ENCODE peak calls at places on chromosomes 7 and 10, in nine cellular contexts. D is tibial artery, C is foreskin keratinocyte, H is stomach, W is aorta, Z is neuronal stem cell, G is H9, S is psoas muscle, J is right cardiac atrium. Y is an unnamed sample.

GRCh38 chr7:137469191-137469811 is 125.8 kb upstream of the PTN start:
- DNase-seq in D (no peak), C (no peak), H (no peak), W (no peak), Z (no peak), G (no peak), S (no peak), J (no peak), Y (no peak)

GRCh38 chr7:152706465-152706864 is 30.5 kb upstream of the XRCC2 start:
- DNase-seq in D (no peak), C (no peak), H (no peak), W (no peak), Z (no peak), G (no peak), S (no peak), J (no peak), Y (no peak)

GRCh38 chr7:48454750-48455192 is 283.5 kb downstream of the ABCA13 start:
- DNase-seq in D (no peak), C (no peak), H (no peak), W (no peak), Z (no peak), G (peak; percentile 51), S (peak; percentile 35), J (peak; percentile 36), Y (no peak)

GRCh38 chr7:6375346-6376101 is 72.2 kb downstream of the DAGLB start:
- DNase-seq in D (no peak), C (peak; percentile 33), H (no peak), W (no peak), Z (no peak), G (no peak), S (no peak), J (no peak), Y (peak; percentile 50)

GRCh38 chr7:111741811-111742240 is 179.5 kb upstream of the IMMP2L start:
- DNase-seq in D (no peak), C (peak; percentile 57), H (peak; percentile 69), W (no peak), Z (peak; percentile 59), G (peak; percentile 65), S (no peak), J (peak; percentile 62), Y (peak; percentile 71)

GRCh38 chr10:123841115-123841514 is 50.5 kb downstream of the CPXM2 start:
- DNase-seq in D (no peak), C (no peak), H (no peak), W (no peak), Z (no peak), G (no peak), S (no peak), J (no peak), Y (no peak)

GRCh38 chr10:100980327-100981110 is 6.8 kb downstream of the MRPL43 start:
- DNase-seq in D (peak; percentile 38), C (no peak), H (peak; percentile 18), W (no peak), Z (no peak), G (no peak), S (peak; percentile 32), J (no peak), Y (no peak)

GRCh38 chr7:3272691-3273141 is 28.3 kb upstream of the SDK1 start:
- DNase-seq in D (no peak), C (peak; percentile 41), H (no peak), W (no peak), Z (no peak), G (no peak), S (no peak), J (no peak), Y (no peak)

GRCh38 chr7:142478479-142479220 is 220.8 kb upstream of the PRSS58 start:
- DNase-seq in D (peak; percentile 60), C (peak; percentile 54), H (no peak), W (no peak), Z (no peak), G (no peak), S (no peak), J (no peak), Y (peak; percentile 65)

GRCh38 chr7:108307246-108307982 is 148.8 kb downstream of the NRCAM start:
- DNase-seq in D (no peak), C (no peak), H (no peak), W (no peak), Z (no peak), G (no peak), S (no peak), J (no peak), Y (no peak)

GRCh38 chr7:13903997-13904396 is 85.5 kb downstream of the ETV1 start:
- DNase-seq in D (no peak), C (no peak), H (no peak), W (no peak), Z (no peak), G (no peak), S (no peak), J (no peak), Y (no peak)

GRCh38 chr7:140869430-140869829 is 55.3 kb downstream of the BRAF start:
- DNase-seq in D (no peak), C (no peak), H (no peak), W (no peak), Z (no peak), G (no peak), S (no peak), J (peak; percentile 31), Y (no peak)

GRCh38 chr10:130871406-130871805 is 440.1 kb downstream of the TCERG1L start:
- DNase-seq in D (no peak), C (no peak), H (no peak), W (no peak), Z (no peak), G (no peak), S (no peak), J (no peak), Y (no peak)

GRCh38 chr10:74021248-74022055 is 23.5 kb downstream of the VCL start:
- DNase-seq in D (no peak), C (peak; percentile 72), H (no peak), W (no peak), Z (no peak), G (no peak), S (no peak), J (no peak), Y (no peak)

GRCh38 chr10:33333260-33334169 is 952 bp downstream of the NRP1 start:
- DNase-seq in D (no peak), C (no peak), H (no peak), W (no peak), Z (peak; percentile 9), G (no peak), S (no peak), J (no peak), Y (no peak)

GRCh38 chr7:140672382-140673062 is at the start of gene ADCK2:
- DNase-seq in D (no peak), C (no peak), H (peak; percentile 71), W (peak; percentile 69), Z (no peak), G (peak; percentile 74), S (no peak), J (no peak), Y (no peak)

GRCh38 chr10:14843327-14843988 is 5.4 kb downstream of the HSPA14 start:
- DNase-seq in D (no peak), C (no peak), H (no peak), W (no peak), Z (no peak), G (no peak), S (no peak), J (no peak), Y (no peak)

GRCh38 chr7:71221549-71221948 is 89.6 kb downstream of the GALNT17 start:
- DNase-seq in D (no peak), C (no peak), H (no peak), W (no peak), Z (no peak), G (no peak), S (no peak), J (no peak), Y (no peak)

GRCh38 chr7:71221049-71221448 is 89.1 kb downstream of the GALNT17 start:
- DNase-seq in D (no peak), C (no peak), H (no peak), W (no peak), Z (no peak), G (no peak), S (no peak), J (no peak), Y (no peak)

GRCh38 chr7:71216211-71216610 is 84.3 kb downstream of the GALNT17 start:
- DNase-seq in D (no peak), C (no peak), H (no peak), W (no peak), Z (no peak), G (no peak), S (no peak), J (no peak), Y (no peak)

DNA sequence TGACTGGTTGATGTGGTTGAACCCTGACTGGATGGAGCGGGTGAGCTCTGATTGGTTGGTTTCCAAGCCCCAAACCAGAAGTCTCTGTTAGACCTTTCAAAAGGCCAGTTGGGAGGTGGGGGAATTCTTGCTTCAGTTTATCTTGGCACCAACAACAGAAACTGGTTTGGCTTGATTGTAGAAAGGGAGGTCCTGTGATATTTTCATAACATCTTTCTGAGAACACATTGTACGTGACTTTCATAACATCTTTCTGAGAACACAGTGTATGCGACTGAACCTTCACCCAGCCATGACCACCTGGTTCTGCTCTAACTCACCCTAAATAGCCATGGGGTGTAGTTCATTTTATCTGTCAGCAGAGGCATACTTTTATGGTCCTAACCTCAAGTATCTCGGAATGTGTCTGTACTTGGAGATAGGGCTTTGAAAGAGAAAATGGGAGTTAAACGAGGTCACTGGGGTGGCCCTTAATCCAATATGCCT is 88.3 kb downstream of the GALNT17 start:
- DNase-seq in D (peak; percentile 71), C (no peak), H (no peak), W (no peak), Z (no peak), G (no peak), S (no peak), J (no peak), Y (no peak)
- H3K27ac ChIP-seq in D (peak overlapping the region; percentile 69), C (no peak overlapping the region), H (no peak overlapping the region), W (no peak overlapping the region), Z (no peak overlapping the region), G (no peak overlapping the region), S (no peak overlapping the region), J (no peak overlapping the region), Y (no peak overlapping the region)

DNA sequence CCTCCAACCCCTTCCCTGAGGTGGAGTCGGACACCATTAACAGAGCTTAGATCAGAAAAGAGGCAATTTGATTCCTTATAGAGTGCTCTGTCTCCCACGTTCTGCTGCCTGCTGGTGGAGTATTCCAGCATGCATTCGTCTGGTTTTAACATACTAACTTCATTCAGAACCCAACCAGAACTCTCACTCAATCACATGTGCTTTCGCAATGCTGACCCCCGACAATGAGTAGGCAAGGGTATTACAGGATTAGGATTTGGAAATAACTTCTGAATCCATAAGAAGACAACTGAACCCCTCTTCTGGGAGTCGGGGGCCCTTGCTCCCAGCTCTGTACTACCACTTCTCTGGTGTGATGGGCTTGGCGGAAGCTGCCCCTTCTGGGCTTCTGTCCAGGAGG is 55.6 kb upstream of the HABP2 start:
- DNase-seq in D (no peak), C (no peak), H (no peak), W (no peak), Z (no peak), G (no peak), S (no peak), J (no peak), Y (no peak)
- H3K27ac ChIP-seq in D (no peak overlapping the region), C (no peak overlapping the region), H (no peak overlapping the region), W (no peak overlapping the region), Z (no peak overlapping the region), G (no peak overlapping the region), S (no peak overlapping the region), J (no peak overlapping the region), Y (no peak overlapping the region)

GRCh38 chr10:13087986-13088618 is 11.9 kb upstream of the OPTN start:
- DNase-seq in D (no peak), C (peak; percentile 83), H (no peak), W (no peak), Z (no peak), G (no peak), S (no peak), J (no peak), Y (no peak)
- H3K27ac ChIP-seq in D (peak overlapping the region; percentile 69), C (no peak overlapping the region), H (no peak overlapping the region), W (no peak overlapping the region), Z (no peak overlapping the region), G (no peak overlapping the region), S (no peak overlapping the region), J (no peak overlapping the region), Y (no peak overlapping the region)

GRCh38 chr7:8176370-8177081 is 85.4 kb downstream of the ICA1 start:
- DNase-seq in D (no peak), C (no peak), H (no peak), W (peak; percentile 45), Z (no peak), G (no peak), S (no peak), J (no peak), Y (peak; percentile 84)
- H3K27ac ChIP-seq in D (no peak overlapping the region), C (no peak overlapping the region), H (peak overlapping the region; percentile 60), W (no peak overlapping the region), Z (no peak overlapping the region), G (no peak overlapping the region), S (no peak overlapping the region), J (no peak overlapping the region), Y (peak overlapping the region; percentile 78)

Y was measured in Peyer's patch.